ENCODE peak calls at places on chromosomes 7 and 10, in nine cellular contexts. One of them, this sample, is unnamed.

GRCh38 chr10:123944661-123945060 is 53.1 kb upstream of the CPXM2 start:
- DNase-seq in GM23248: no peak
- DNase-seq in MM.1S: no peak
- DNase-seq in CD8-positive, alpha-beta memory T cell: no peak
- DNase-seq in breast epithelium: no peak
- DNase-seq in heart left ventricle: no peak
- DNase-seq in sigmoid colon: no peak
- DNase-seq in small intestine: no peak
- DNase-seq in CD4-positive, alpha-beta memory T cell: no peak
- DNase-seq in this sample: no peak

GRCh38 chr7:127920787-127921438 is 110.3 kb downstream of the LRRC4 start:
- DNase-seq in GM23248: peak; percentile 84
- DNase-seq in MM.1S: no peak
- DNase-seq in CD8-positive, alpha-beta memory T cell: no peak
- DNase-seq in breast epithelium: no peak
- DNase-seq in heart left ventricle: no peak
- DNase-seq in sigmoid colon: no peak
- DNase-seq in small intestine: no peak
- DNase-seq in CD4-positive, alpha-beta memory T cell: no peak
- DNase-seq in this sample: no peak

GRCh38 chr10:992523-993340 is 4.5 kb downstream of the GTPBP4 start:
- DNase-seq in GM23248: peak; percentile 27
- DNase-seq in MM.1S: no peak
- DNase-seq in CD8-positive, alpha-beta memory T cell: no peak
- DNase-seq in breast epithelium: no peak
- DNase-seq in heart left ventricle: no peak
- DNase-seq in sigmoid colon: no peak
- DNase-seq in small intestine: no peak
- DNase-seq in CD4-positive, alpha-beta memory T cell: no peak
- DNase-seq in this sample: no peak

GRCh38 chr7:30354791-30355190 is 70.4 kb downstream of the ZNRF2 start:
- DNase-seq in GM23248: no peak
- DNase-seq in MM.1S: no peak
- DNase-seq in CD8-positive, alpha-beta memory T cell: no peak
- DNase-seq in breast epithelium: no peak
- DNase-seq in heart left ventricle: no peak
- DNase-seq in sigmoid colon: no peak
- DNase-seq in small intestine: no peak
- DNase-seq in CD4-positive, alpha-beta memory T cell: no peak
- DNase-seq in this sample: no peak

GRCh38 chr7:139358541-139359365 is 941 bp upstream of the LUC7L2 start:
- DNase-seq in GM23248: peak; percentile 51
- DNase-seq in MM.1S: peak; percentile 77
- DNase-seq in CD8-positive, alpha-beta memory T cell: peak; percentile 30
- DNase-seq in breast epithelium: no peak
- DNase-seq in heart left ventricle: no peak
- DNase-seq in sigmoid colon: no peak
- DNase-seq in small intestine: peak; percentile 51
- DNase-seq in CD4-positive, alpha-beta memory T cell: peak; percentile 37
- DNase-seq in this sample: no peak

GRCh38 chr7:115522174-115522573 is 508.4 kb downstream of the TFEC start:
- DNase-seq in GM23248: no peak
- DNase-seq in MM.1S: no peak
- DNase-seq in CD8-positive, alpha-beta memory T cell: no peak
- DNase-seq in breast epithelium: no peak
- DNase-seq in heart left ventricle: no peak
- DNase-seq in sigmoid colon: no peak
- DNase-seq in small intestine: no peak
- DNase-seq in CD4-positive, alpha-beta memory T cell: no peak
- DNase-seq in this sample: no peak

GRCh38 chr7:64733550-64734240 is 60.5 kb upstream of the ZNF138 start:
- DNase-seq in GM23248: no peak
- DNase-seq in MM.1S: no peak
- DNase-seq in CD8-positive, alpha-beta memory T cell: no peak
- DNase-seq in breast epithelium: no peak
- DNase-seq in heart left ventricle: no peak
- DNase-seq in sigmoid colon: no peak
- DNase-seq in small intestine: no peak
- DNase-seq in CD4-positive, alpha-beta memory T cell: no peak
- DNase-seq in this sample: no peak

GRCh38 chr10:51425431-51425830 is 274.0 kb downstream of the CSTF2T start:
- DNase-seq in GM23248: peak; percentile 39
- DNase-seq in MM.1S: no peak
- DNase-seq in CD8-positive, alpha-beta memory T cell: no peak
- DNase-seq in breast epithelium: no peak
- DNase-seq in heart left ventricle: no peak
- DNase-seq in sigmoid colon: no peak
- DNase-seq in small intestine: no peak
- DNase-seq in CD4-positive, alpha-beta memory T cell: no peak
- DNase-seq in this sample: peak; percentile 52

GRCh38 chr7:3897430-3898385 is 596.7 kb downstream of the SDK1 start:
- DNase-seq in GM23248: peak; percentile 55
- DNase-seq in MM.1S: peak; percentile 41
- DNase-seq in CD8-positive, alpha-beta memory T cell: peak; percentile 26
- DNase-seq in breast epithelium: no peak
- DNase-seq in heart left ventricle: no peak
- DNase-seq in sigmoid colon: no peak
- DNase-seq in small intestine: peak; percentile 37
- DNase-seq in CD4-positive, alpha-beta memory T cell: peak; percentile 49
- DNase-seq in this sample: peak; percentile 9

GRCh38 chr10:73998623-73999622 is 1.0 kb downstream of the VCL start:
- DNase-seq in GM23248: peak; percentile 89
- DNase-seq in MM.1S: no peak
- DNase-seq in CD8-positive, alpha-beta memory T cell: no peak
- DNase-seq in breast epithelium: peak; percentile 80
- DNase-seq in heart left ventricle: peak; percentile 73
- DNase-seq in sigmoid colon: peak; percentile 90
- DNase-seq in small intestine: peak; percentile 76
- DNase-seq in CD4-positive, alpha-beta memory T cell: no peak
- DNase-seq in this sample: peak; percentile 81

GRCh38 chr7:18638594-18639452 is 143.3 kb downstream of the HDAC9 start:
- DNase-seq in GM23248: peak; percentile 82
- DNase-seq in MM.1S: no peak
- DNase-seq in CD8-positive, alpha-beta memory T cell: no peak
- DNase-seq in breast epithelium: no peak
- DNase-seq in heart left ventricle: no peak
- DNase-seq in sigmoid colon: no peak
- DNase-seq in small intestine: no peak
- DNase-seq in CD4-positive, alpha-beta memory T cell: peak; percentile 18
- DNase-seq in this sample: no peak

GRCh38 chr7:4726051-4726450 is 44.0 kb downstream of the FOXK1 start:
- DNase-seq in GM23248: peak; percentile 15
- DNase-seq in MM.1S: no peak
- DNase-seq in CD8-positive, alpha-beta memory T cell: no peak
- DNase-seq in breast epithelium: no peak
- DNase-seq in heart left ventricle: no peak
- DNase-seq in sigmoid colon: peak; percentile 89
- DNase-seq in small intestine: no peak
- DNase-seq in CD4-positive, alpha-beta memory T cell: no peak
- DNase-seq in this sample: no peak

GRCh38 chr10:43037942-43038782 is 38.7 kb upstream of the RET start:
- DNase-seq in GM23248: no peak
- DNase-seq in MM.1S: no peak
- DNase-seq in CD8-positive, alpha-beta memory T cell: no peak
- DNase-seq in breast epithelium: no peak
- DNase-seq in heart left ventricle: no peak
- DNase-seq in sigmoid colon: peak; percentile 42
- DNase-seq in small intestine: no peak
- DNase-seq in CD4-positive, alpha-beta memory T cell: no peak
- DNase-seq in this sample: no peak

GRCh38 chr10:31770307-31770902 is 158.2 kb downstream of the ARHGAP12 start:
- DNase-seq in GM23248: peak; percentile 34
- DNase-seq in MM.1S: peak; percentile 40
- DNase-seq in CD8-positive, alpha-beta memory T cell: peak; percentile 34
- DNase-seq in breast epithelium: no peak
- DNase-seq in heart left ventricle: no peak
- DNase-seq in sigmoid colon: no peak
- DNase-seq in small intestine: peak; percentile 53
- DNase-seq in CD4-positive, alpha-beta memory T cell: peak; percentile 54
- DNase-seq in this sample: no peak

GRCh38 chr7:132819648-132820047 is 243.4 kb upstream of the PLXNA4 start:
- DNase-seq in GM23248: no peak
- DNase-seq in MM.1S: no peak
- DNase-seq in CD8-positive, alpha-beta memory T cell: no peak
- DNase-seq in breast epithelium: no peak
- DNase-seq in heart left ventricle: no peak
- DNase-seq in sigmoid colon: no peak
- DNase-seq in small intestine: no peak
- DNase-seq in CD4-positive, alpha-beta memory T cell: no peak
- DNase-seq in this sample: no peak

GRCh38 chr10:74189999-74190421 is 39.0 kb downstream of the ADK start:
- DNase-seq in GM23248: peak; percentile 94
- DNase-seq in MM.1S: peak; percentile 58
- DNase-seq in CD8-positive, alpha-beta memory T cell: peak; percentile 15
- DNase-seq in breast epithelium: peak; percentile 64
- DNase-seq in heart left ventricle: no peak
- DNase-seq in sigmoid colon: no peak
- DNase-seq in small intestine: peak; percentile 21
- DNase-seq in CD4-positive, alpha-beta memory T cell: peak; percentile 31
- DNase-seq in this sample: peak; percentile 63

GRCh38 chr7:98872328-98872924 is 2.6 kb upstream of the TMEM130 start:
- DNase-seq in GM23248: peak; percentile 33
- DNase-seq in MM.1S: peak; percentile 56
- DNase-seq in CD8-positive, alpha-beta memory T cell: peak; percentile 9
- DNase-seq in breast epithelium: no peak
- DNase-seq in heart left ventricle: no peak
- DNase-seq in sigmoid colon: peak; percentile 3
- DNase-seq in small intestine: peak; percentile 11
- DNase-seq in CD4-positive, alpha-beta memory T cell: peak; percentile 37
- DNase-seq in this sample: no peak

GRCh38 chr7:128742206-128742605 is 3.0 kb downstream of the CALU start:
- DNase-seq in GM23248: peak; percentile 94
- DNase-seq in MM.1S: no peak
- DNase-seq in CD8-positive, alpha-beta memory T cell: no peak
- DNase-seq in breast epithelium: no peak
- DNase-seq in heart left ventricle: no peak
- DNase-seq in sigmoid colon: no peak
- DNase-seq in small intestine: no peak
- DNase-seq in CD4-positive, alpha-beta memory T cell: no peak
- DNase-seq in this sample: no peak

GRCh38 chr7:99143853-99144672 is at the start of gene SMURF1:
- DNase-seq in GM23248: peak; percentile 89
- DNase-seq in MM.1S: peak; percentile 81
- DNase-seq in CD8-positive, alpha-beta memory T cell: peak; percentile 74
- DNase-seq in breast epithelium: peak; percentile 47
- DNase-seq in heart left ventricle: peak; percentile 85
- DNase-seq in sigmoid colon: peak; percentile 80
- DNase-seq in small intestine: peak; percentile 72
- DNase-seq in CD4-positive, alpha-beta memory T cell: peak; percentile 76
- DNase-seq in this sample: peak; percentile 64

GRCh38 chr7:54330216-54330800 is 211.9 kb upstream of the VSTM2A start:
- DNase-seq in GM23248: no peak
- DNase-seq in MM.1S: no peak
- DNase-seq in CD8-positive, alpha-beta memory T cell: no peak
- DNase-seq in breast epithelium: no peak
- DNase-seq in heart left ventricle: no peak
- DNase-seq in sigmoid colon: no peak
- DNase-seq in small intestine: no peak
- DNase-seq in CD4-positive, alpha-beta memory T cell: no peak
- DNase-seq in this sample: no peak

DNA sequence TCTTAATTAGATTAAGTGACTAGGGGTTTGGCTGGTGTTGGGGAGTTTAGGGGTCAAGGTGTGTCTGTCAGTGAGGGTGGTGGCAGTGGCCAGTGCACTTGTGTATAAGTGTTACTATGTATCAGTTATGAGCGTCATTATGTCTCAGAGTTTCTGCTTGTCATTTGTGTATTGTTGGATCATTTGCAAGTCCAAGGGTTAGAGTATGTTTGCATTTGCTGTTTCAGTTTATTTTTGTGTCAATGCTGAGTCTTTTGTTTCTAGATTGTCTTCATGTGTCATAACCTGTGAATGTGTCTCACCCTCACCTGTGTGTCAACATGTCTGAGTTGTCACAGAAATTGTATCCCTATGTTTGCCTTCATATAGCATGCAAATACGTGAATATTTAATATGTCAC is 97.5 kb upstream of the PAX2 start:
- DNase-seq in GM23248: no peak
- DNase-seq in MM.1S: no peak
- DNase-seq in CD8-positive, alpha-beta memory T cell: no peak
- DNase-seq in breast epithelium: no peak
- DNase-seq in heart left ventricle: no peak
- DNase-seq in sigmoid colon: no peak
- DNase-seq in small intestine: peak; percentile 6
- DNase-seq in CD4-positive, alpha-beta memory T cell: no peak
- DNase-seq in this sample: no peak
- H3K27me3 ChIP-seq in GM23248: peaks cover 22% of the 10 kb centered on the region
- H3K27me3 ChIP-seq in MM.1S: peaks cover 52% of the 10 kb centered on the region
- H3K27me3 ChIP-seq in CD8-positive, alpha-beta memory T cell: peaks cover 16% of the 10 kb centered on the region
- H3K27me3 ChIP-seq in breast epithelium: peaks cover 67% of the 10 kb centered on the region
- H3K27me3 ChIP-seq in heart left ventricle: peaks cover 7% of the 10 kb centered on the region
- H3K27me3 ChIP-seq in sigmoid colon: peaks cover 23% of the 10 kb centered on the region
- H3K27me3 ChIP-seq in small intestine: peaks cover 32% of the 10 kb centered on the region
- H3K27me3 ChIP-seq in CD4-positive, alpha-beta memory T cell: peaks cover 5% of the 10 kb centered on the region
- H3K27me3 ChIP-seq in this sample: peaks cover 29% of the 10 kb centered on the region

GRCh38 chr10:110762109-110762848 is 109.4 kb upstream of the PDCD4 start:
- DNase-seq in GM23248: no peak
- DNase-seq in MM.1S: no peak
- DNase-seq in CD8-positive, alpha-beta memory T cell: no peak
- DNase-seq in breast epithelium: no peak
- DNase-seq in heart left ventricle: no peak
- DNase-seq in sigmoid colon: no peak
- DNase-seq in small intestine: no peak
- DNase-seq in CD4-positive, alpha-beta memory T cell: no peak
- DNase-seq in this sample: no peak
- H3K4me3 ChIP-seq in GM23248: no peak overlapping the region
- H3K4me3 ChIP-seq in MM.1S: no peak overlapping the region
- H3K4me3 ChIP-seq in CD8-positive, alpha-beta memory T cell: no peak overlapping the region
- H3K4me3 ChIP-seq in breast epithelium: no peak overlapping the region
- H3K4me3 ChIP-seq in heart left ventricle: no peak overlapping the region
- H3K4me3 ChIP-seq in sigmoid colon: no peak overlapping the region
- H3K4me3 ChIP-seq in small intestine: no peak overlapping the region
- H3K4me3 ChIP-seq in CD4-positive, alpha-beta memory T cell: no peak overlapping the region
- H3K4me3 ChIP-seq in this sample: no peak overlapping the region

GRCh38 chr10:121459765-121460453 is 138.3 kb downstream of the FGFR2 start:
- DNase-seq in GM23248: peak; percentile 19
- DNase-seq in MM.1S: no peak
- DNase-seq in CD8-positive, alpha-beta memory T cell: no peak
- DNase-seq in breast epithelium: peak; percentile 64
- DNase-seq in heart left ventricle: no peak
- DNase-seq in sigmoid colon: peak; percentile 71
- DNase-seq in small intestine: no peak
- DNase-seq in CD4-positive, alpha-beta memory T cell: no peak
- DNase-seq in this sample: peak; percentile 76
- H3K9me3 ChIP-seq in GM23248: no peaks in the 10 kb centered on the region
- H3K9me3 ChIP-seq in MM.1S: no peaks in the 10 kb centered on the region
- H3K9me3 ChIP-seq in CD8-positive, alpha-beta memory T cell: no peaks in the 10 kb centered on the region
- H3K9me3 ChIP-seq in breast epithelium: no peaks in the 10 kb centered on the region
- H3K9me3 ChIP-seq in heart left ventricle: no peaks in the 10 kb centered on the region
- H3K9me3 ChIP-seq in sigmoid colon: no peaks in the 10 kb centered on the region
- H3K9me3 ChIP-seq in small intestine: no peaks in the 10 kb centered on the region
- H3K9me3 ChIP-seq in CD4-positive, alpha-beta memory T cell: no peaks in the 10 kb centered on the region
- H3K9me3 ChIP-seq in this sample: no peaks in the 10 kb centered on the region

GRCh38 chr7:49775065-49775948 is 1.9 kb downstream of the VWC2 start:
- DNase-seq in GM23248: peak; percentile 10
- DNase-seq in MM.1S: no peak
- DNase-seq in CD8-positive, alpha-beta memory T cell: no peak
- DNase-seq in breast epithelium: no peak
- DNase-seq in heart left ventricle: peak; percentile 69
- DNase-seq in sigmoid colon: no peak
- DNase-seq in small intestine: no peak
- DNase-seq in CD4-positive, alpha-beta memory T cell: no peak
- DNase-seq in this sample: no peak
- H3K27me3 ChIP-seq in GM23248: peaks cover 37% of the 10 kb centered on the region
- H3K27me3 ChIP-seq in MM.1S: no peaks in the 10 kb centered on the region
- H3K27me3 ChIP-seq in CD8-positive, alpha-beta memory T cell: no peaks in the 10 kb centered on the region
- H3K27me3 ChIP-seq in breast epithelium: peaks cover 45% of the 10 kb centered on the region
- H3K27me3 ChIP-seq in heart left ventricle: no peaks in the 10 kb centered on the region
- H3K27me3 ChIP-seq in sigmoid colon: peaks cover 37% of the 10 kb centered on the region
- H3K27me3 ChIP-seq in small intestine: peaks cover 7% of the 10 kb centered on the region
- H3K27me3 ChIP-seq in CD4-positive, alpha-beta memory T cell: no peaks in the 10 kb centered on the region
- H3K27me3 ChIP-seq in this sample: peaks cover 34% of the 10 kb centered on the region

GRCh38 chr10:110502072-110502845 is 4.6 kb downstream of the DUSP5 start:
- DNase-seq in GM23248: no peak
- DNase-seq in MM.1S: peak; percentile 36
- DNase-seq in CD8-positive, alpha-beta memory T cell: no peak
- DNase-seq in breast epithelium: no peak
- DNase-seq in heart left ventricle: no peak
- DNase-seq in sigmoid colon: no peak
- DNase-seq in small intestine: no peak
- DNase-seq in CD4-positive, alpha-beta memory T cell: no peak
- DNase-seq in this sample: no peak
- H3K4me3 ChIP-seq in GM23248: peak overlapping the region; percentile 83
- H3K4me3 ChIP-seq in MM.1S: peak overlapping the region; percentile 86
- H3K4me3 ChIP-seq in CD8-positive, alpha-beta memory T cell: peak overlapping the region; percentile 3
- H3K4me3 ChIP-seq in breast epithelium: no peak overlapping the region
- H3K4me3 ChIP-seq in heart left ventricle: no peak overlapping the region
- H3K4me3 ChIP-seq in sigmoid colon: no peak overlapping the region
- H3K4me3 ChIP-seq in small intestine: peak overlapping the region; percentile 22
- H3K4me3 ChIP-seq in CD4-positive, alpha-beta memory T cell: peak overlapping the region; percentile 83
- H3K4me3 ChIP-seq in this sample: no peak overlapping the region

This sample was measured in MG63.